ENCODE peak calls at places on chromosomes 11 and 22, in four cellular contexts. J, Q, I and A are unnamed samples.
A peak's percentile ranks its signal among the peaks of the same experiment; 100 is the strongest.

GRCh38 chr11:23280088-23280487 is 419.8 kb upstream of the CCDC179 start:
- DNase-seq in I (no peak), Q (no peak), J (no peak), A (no peak)

GRCh38 chr11:77191823-77192495 is 63.9 kb downstream of the MYO7A start:
- DNase-seq in J (peak; percentile 49), I (peak; percentile 88), Q (peak; percentile 86), A (peak; percentile 80)

GRCh38 chr11:77589181-77589520 is 602 bp upstream of the AQP11 start:
- DNase-seq in I (no peak), J (no peak), Q (no peak), A (no peak)

GRCh38 chr11:44857490-44857889 is 93.2 kb downstream of the TP53I11 start:
- DNase-seq in Q (no peak), I (no peak), J (no peak), A (no peak)

GRCh38 chr22:23384451-23384850 is 195.6 kb downstream of the IGLL1 start:
- DNase-seq in I (no peak), Q (no peak), J (peak; percentile 41), A (no peak)

GRCh38 chr22:50726643-50727340 is 11.2 kb upstream of the ACR start:
- DNase-seq in I (peak; percentile 19), J (no peak), Q (no peak), A (no peak)

GRCh38 chr11:126416542-126417090 is 61.1 kb downstream of the ST3GAL4 start:
- DNase-seq in J (peak; percentile 94), I (no peak), Q (peak; percentile 74), A (peak; percentile 44)

GRCh38 chr22:45240137-45240809 is 421 bp downstream of the KIAA0930 start:
- DNase-seq in J (no peak), Q (no peak), I (peak; percentile 13), A (no peak)

GRCh38 chr11:69439651-69440464 is 41.6 kb upstream of the LINC01488 start:
- DNase-seq in I (peak; percentile 40), Q (no peak), J (no peak), A (no peak)

DNA sequence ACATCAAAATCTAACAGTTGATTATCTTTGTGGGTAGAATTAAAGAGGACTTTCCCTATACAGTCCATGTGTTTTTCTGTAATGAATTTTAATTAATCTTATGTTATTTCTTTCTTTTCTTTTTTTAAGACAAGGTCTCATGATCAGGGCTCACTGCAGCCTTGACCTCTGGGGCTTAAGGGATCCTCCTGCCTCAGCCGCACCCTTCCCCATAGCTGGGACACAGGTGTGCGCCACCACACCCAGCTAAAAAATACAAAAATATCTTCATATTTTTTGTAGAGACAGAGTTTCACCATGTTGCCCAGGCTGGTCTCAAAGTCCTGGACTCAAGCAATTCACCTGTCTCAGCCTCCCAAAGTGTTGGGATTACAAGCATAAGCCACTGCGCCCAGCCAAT is 7.7 kb downstream of the RAB30 start:
- DNase-seq in J (no peak), I (no peak), Q (no peak), A (no peak)
- H3K27ac ChIP-seq in J (no peak overlapping the region), I (no peak overlapping the region), Q (no peak overlapping the region), A (no peak overlapping the region)

DNA sequence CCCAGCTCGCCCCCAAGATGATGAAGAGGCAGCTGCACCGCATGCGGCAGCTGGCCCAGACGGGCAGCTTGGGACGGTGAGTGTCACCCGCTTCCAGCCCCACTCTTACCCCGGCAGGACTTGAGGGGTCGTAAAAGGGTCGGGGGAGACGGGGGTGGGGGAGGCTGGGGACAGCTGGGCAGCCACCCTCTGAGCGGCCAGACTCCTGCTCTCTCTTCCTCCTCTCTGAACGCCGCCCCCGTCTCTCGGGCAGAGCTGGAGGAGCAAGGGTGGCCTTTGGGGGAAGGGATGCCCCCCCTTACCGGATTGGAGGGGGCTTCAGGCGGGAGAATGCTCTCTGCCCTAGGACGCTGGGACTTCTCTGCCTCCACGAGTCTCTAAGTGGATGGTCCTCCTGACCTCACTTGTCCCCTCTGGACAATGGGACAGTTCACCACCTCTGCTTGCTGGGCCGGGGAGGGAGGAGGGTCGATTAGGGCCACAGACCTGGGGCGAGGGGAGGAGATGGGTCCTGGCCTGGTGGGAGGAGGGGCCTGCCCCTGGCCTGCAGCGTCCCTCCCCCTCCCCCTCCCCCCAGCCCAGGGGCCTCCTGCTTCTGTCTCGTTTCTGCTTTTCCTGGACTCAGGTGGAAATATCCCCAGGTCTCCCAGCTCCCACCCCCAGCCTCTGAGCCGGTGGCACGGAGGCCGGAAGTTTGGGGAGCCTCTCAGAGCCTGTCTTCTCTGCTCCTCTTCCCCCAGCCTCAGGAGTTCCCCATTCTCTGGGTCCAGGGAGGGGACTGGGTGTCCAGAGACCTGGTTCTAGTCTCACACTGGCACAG is 512 bp downstream of the SH3BP1 start:
- DNase-seq in J (no peak), I (peak; percentile 61), Q (no peak), A (no peak)
- H3K4me1 ChIP-seq in J (peaks cover 33% of the 10 kb centered on the region), I (peaks cover 72% of the 10 kb centered on the region), Q (peaks cover 20% of the 10 kb centered on the region), A (peaks cover 5% of the 10 kb centered on the region)

GRCh38 chr11:63922673-63923192 is 5.8 kb upstream of the RCOR2 start:
- DNase-seq in I (no peak), Q (no peak), J (no peak), A (no peak)

GRCh38 chr11:63918576-63919171 is 1.7 kb upstream of the RCOR2 start:
- DNase-seq in I (peak; percentile 31), Q (no peak), J (no peak), A (no peak)

GRCh38 chr11:63919267-63920125 is 2.5 kb upstream of the RCOR2 start:
- DNase-seq in Q (no peak), I (peak; percentile 79), J (no peak), A (no peak)

GRCh38 chr11:63920126-63920869 is 3.3 kb upstream of the RCOR2 start:
- DNase-seq in I (no peak), J (peak; percentile 73), Q (no peak), A (no peak)

DNA sequence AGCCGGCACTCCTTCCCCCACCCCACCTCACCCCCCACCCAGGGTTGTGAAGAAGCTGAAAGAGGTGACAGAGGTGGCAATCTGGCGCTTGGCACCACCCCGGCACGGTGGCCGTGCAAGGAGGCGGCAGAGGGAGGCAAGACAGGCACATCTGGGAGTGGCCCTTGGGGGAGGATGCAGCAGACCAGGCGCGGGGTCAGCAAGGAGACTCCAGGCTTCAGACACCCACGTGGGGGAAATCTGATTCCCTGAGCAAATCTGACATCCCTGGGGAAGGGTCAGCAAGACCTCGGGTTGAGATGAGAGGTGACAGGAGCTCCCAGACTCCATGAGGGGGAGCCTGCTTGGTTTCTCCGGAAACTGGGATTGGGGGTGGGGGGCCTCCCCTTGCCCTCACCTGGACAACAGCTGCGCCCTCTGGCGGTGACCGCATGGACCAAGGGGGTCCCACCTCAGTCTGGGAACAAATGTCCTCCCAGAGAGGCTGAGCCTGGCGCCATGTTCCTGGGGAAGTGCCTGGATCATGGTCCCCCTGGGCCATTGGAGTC is 4.0 kb upstream of the RCOR2 start:
- DNase-seq in Q (no peak), J (no peak), I (peak; percentile 83), A (no peak)
- TF ChIP-seq CTCF in Q (no peak), J (peak; percentile 7), I (peak; percentile 74), A (peak; percentile 44)

GRCh38 chr11:61731211-61731955 is 21.1 kb upstream of the MYRF start:
- DNase-seq in Q (no peak), J (no peak), I (no peak), A (no peak)

GRCh38 chr11:61730222-61730994 is 22.0 kb upstream of the MYRF start:
- DNase-seq in J (no peak), I (no peak), Q (no peak), A (peak; percentile 89)

GRCh38 chr11:61733120-61733978 is 19.1 kb upstream of the MYRF start:
- DNase-seq in J (peak; percentile 94), I (peak; percentile 89), Q (peak; percentile 87), A (peak; percentile 55)

GRCh38 chr11:61732705-61733104 is 19.7 kb upstream of the MYRF start:
- DNase-seq in Q (no peak), J (no peak), I (no peak), A (no peak)

GRCh38 chr11:61731956-61732675 is 20.3 kb upstream of the MYRF start:
- DNase-seq in Q (no peak), I (no peak), J (no peak), A (no peak)
- H3K27ac ChIP-seq in Q (no peak overlapping the region), I (no peak overlapping the region), J (no peak overlapping the region), A (no peak overlapping the region)

GRCh38 chr11:117950999-117951961 is 22.1 kb upstream of the TMPRSS13 start:
- DNase-seq in J (no peak), Q (no peak), I (no peak), A (no peak)
- H3K4me1 ChIP-seq in J (no peaks in the 10 kb centered on the region), Q (no peaks in the 10 kb centered on the region), I (peaks cover 29% of the 10 kb centered on the region), A (peaks cover 3% of the 10 kb centered on the region)

DNA sequence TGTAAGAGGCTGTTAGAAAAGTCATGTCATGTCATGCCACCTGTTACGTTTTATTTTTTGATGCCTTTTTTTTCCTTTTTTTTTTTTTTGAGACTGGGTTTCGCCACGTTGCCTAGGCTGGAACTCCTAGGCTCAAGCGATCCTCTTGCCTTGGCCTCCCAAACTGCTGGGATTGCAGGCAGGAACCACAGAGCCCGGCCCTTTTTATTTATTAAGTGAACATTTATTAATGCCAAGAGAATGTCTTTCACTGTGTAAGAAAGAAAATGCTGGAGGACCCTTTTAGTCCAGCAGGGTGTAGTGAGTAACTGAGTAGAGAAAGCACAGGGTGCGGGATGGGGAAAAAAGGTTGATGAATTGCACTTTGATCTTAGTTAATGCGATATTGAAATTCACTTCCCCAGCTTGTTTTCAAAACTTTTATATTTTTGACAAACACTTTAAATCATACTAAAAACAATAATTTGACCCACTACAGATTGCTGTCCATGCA is 2.3 kb upstream of the XBP1 start:
- DNase-seq in Q (no peak), I (no peak), J (no peak), A (no peak)
- TF ChIP-seq CTCF in Q (no peak), I (peak; percentile 9), J (no peak), A (peak; percentile 17)

GRCh38 chr11:2314525-2315394 is 12.9 kb downstream of the TSPAN32 start:
- DNase-seq in I (peak; percentile 53), Q (peak; percentile 66), J (peak; percentile 95), A (no peak)

GRCh38 chr11:2312232-2313042 is 10.6 kb downstream of the TSPAN32 start:
- DNase-seq in Q (no peak), J (no peak), I (no peak), A (no peak)

GRCh38 chr11:2313051-2313951 is 11.5 kb downstream of the TSPAN32 start:
- DNase-seq in J (no peak), Q (no peak), I (peak; percentile 55), A (no peak)

GRCh38 chr11:2315395-2316168 is 13.8 kb downstream of the TSPAN32 start:
- DNase-seq in I (no peak), Q (peak; percentile 49), J (no peak), A (no peak)

GRCh38 chr11:2314136-2314524 is 12.3 kb downstream of the TSPAN32 start:
- DNase-seq in Q (no peak), J (no peak), I (no peak), A (no peak)
- H3K27ac ChIP-seq in Q (peak overlapping the region; percentile 68), J (peak overlapping the region; percentile 80), I (no peak overlapping the region), A (no peak overlapping the region)

DNA sequence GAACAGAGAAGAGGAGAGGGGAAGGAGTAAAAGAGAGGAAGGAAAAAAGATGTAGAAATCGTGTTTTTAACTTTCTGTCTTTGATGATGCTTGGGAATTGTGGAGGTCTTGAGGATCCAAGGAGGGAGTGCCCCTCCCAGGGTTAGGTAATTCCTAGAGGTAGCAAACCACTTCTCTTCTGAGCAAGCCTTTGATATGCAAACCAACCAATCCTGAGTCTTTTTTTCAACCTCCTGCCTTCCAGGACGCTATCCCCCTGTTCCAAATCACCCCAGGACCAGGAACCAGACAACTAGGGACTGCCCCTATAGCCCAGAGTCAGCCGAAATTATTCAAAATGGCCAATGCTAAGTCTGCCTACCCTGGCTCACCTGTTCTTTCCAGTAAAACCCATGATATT is 236.3 kb downstream of the MIAT start:
- DNase-seq in Q (no peak), J (no peak), I (no peak), A (no peak)
- H3K4me1 ChIP-seq in Q (no peaks in the 10 kb centered on the region), J (no peaks in the 10 kb centered on the region), I (no peaks in the 10 kb centered on the region), A (peaks cover 4% of the 10 kb centered on the region)

GRCh38 chr11:83819936-83820549 is 533.9 kb upstream of the CCDC90B start:
- DNase-seq in J (peak; percentile 37), I (peak; percentile 10), Q (no peak), A (no peak)
- TF ChIP-seq CTCF in J (peak; percentile 57), I (peak; percentile 28), Q (peak; percentile 39), A (peak; percentile 87)